ENCODE peak calls at places on chromosomes 13 and 19, in ten cellular contexts. X is CD8-positive, alpha-beta memory T cell; S is tibial artery; O is CD8-positive, alpha-beta T cell; R is tibial nerve; N is thyroid gland; P is IMR-90; J is lower lobe of right lung; Y is left ventricle myocardium inferior; C is mucosa of descending colon. B is an unnamed sample. For H3K4me1, the result is how much of the 10 kb centered on the place peaks cover.

GRCh38 chr19:15439821-15440641 is 9.7 kb downstream of the WIZ start:
- DNase-seq in N (no peak), C (no peak), S (no peak), R (no peak), X (no peak), J (no peak), O (no peak), Y (no peak), P (no peak), B (no peak)

GRCh38 chr19:2239771-2240770 is 3.4 kb downstream of the SF3A2 start:
- DNase-seq in J (no peak), X (peak), O (peak), Y (no peak), P (peak), C (no peak), N (peak), S (no peak), R (no peak), B (no peak)

GRCh38 chr19:48396010-48396870 is 2.8 kb downstream of the GRIN2D start:
- DNase-seq in O (no peak), N (no peak), R (no peak), P (no peak), Y (no peak), X (no peak), C (no peak), S (no peak), J (no peak), B (no peak)

GRCh38 chr19:55027472-55028337 is 10.4 kb downstream of the GP6 start:
- DNase-seq in N (no peak), R (no peak), X (no peak), P (no peak), C (no peak), J (no peak), S (no peak), Y (no peak), O (no peak), B (no peak)

GRCh38 chr13:22454586-22454985 is 726.2 kb upstream of the SGCG start:
- DNase-seq in R (no peak), O (no peak), Y (no peak), S (no peak), C (no peak), P (no peak), N (no peak), X (no peak), J (no peak), B (no peak)

GRCh38 chr19:32174386-32175113 is 170.9 kb upstream of the ZNF507 start:
- DNase-seq in N (no peak), R (no peak), O (no peak), C (no peak), P (no peak), X (no peak), S (no peak), Y (no peak), J (no peak), B (no peak)

GRCh38 chr13:59279024-59279423 is 884.7 kb downstream of the DIAPH3 start:
- DNase-seq in X (no peak), O (no peak), S (no peak), N (no peak), J (no peak), C (no peak), R (no peak), Y (no peak), P (no peak), B (no peak)

GRCh38 chr19:3607398-3608078 is 863 bp upstream of the TBXA2R start:
- DNase-seq in J (peak), N (no peak), X (no peak), Y (peak), P (no peak), O (no peak), R (no peak), S (peak), C (no peak), B (peak)

GRCh38 chr13:64234255-64234654 is 2818.6 kb upstream of the PCDH20 start:
- DNase-seq in O (no peak), P (peak), S (no peak), J (no peak), C (no peak), X (no peak), R (no peak), Y (no peak), N (no peak), B (no peak)

GRCh38 chr19:3573162-3573857 is 566 bp downstream of the HMG20B start:
- DNase-seq in C (peak), N (peak), R (no peak), J (peak), S (peak), O (no peak), P (no peak), Y (no peak), X (no peak), B (peak)

GRCh38 chr13:50592412-50593145 is 250.9 kb downstream of the DLEU7 start:
- DNase-seq in N (no peak), P (peak), S (no peak), Y (no peak), R (no peak), X (no peak), C (no peak), O (no peak), J (no peak), B (no peak)

GRCh38 chr19:49423985-49424303 is 703 bp upstream of the PTH2 start:
- DNase-seq in J (no peak), Y (no peak), S (no peak), C (no peak), X (peak), N (no peak), O (peak), P (no peak), R (no peak), B (no peak)

GRCh38 chr19:29439688-29440550 is 85.9 kb upstream of the VSTM2B start:
- DNase-seq in P (no peak), S (no peak), J (no peak), C (no peak), X (no peak), O (no peak), N (no peak), Y (no peak), R (no peak), B (no peak)

GRCh38 chr13:32261567-32261966 is 53.6 kb downstream of the ZAR1L start:
- DNase-seq in P (peak), S (peak), Y (peak), C (peak), O (no peak), X (no peak), R (peak), J (no peak), N (peak), B (peak)

GRCh38 chr19:20238025-20238623 is 71.1 kb downstream of the ZNF486 start:
- DNase-seq in P (peak), S (peak), C (peak), J (peak), N (peak), O (peak), Y (peak), X (peak), R (peak), B (peak)

GRCh38 chr19:37977992-37978391 is 71.0 kb downstream of the SIPA1L3 start:
- DNase-seq in P (peak), C (no peak), R (no peak), X (no peak), N (peak), O (no peak), Y (no peak), S (peak), J (no peak), B (no peak)

GRCh38 chr19:6667114-6667627 is 2.8 kb downstream of the TNFSF14 start:
- DNase-seq in P (no peak), J (peak), R (no peak), Y (no peak), O (peak), N (no peak), S (no peak), C (no peak), X (peak), B (no peak)

GRCh38 chr13:52794589-52794988 is 53.9 kb downstream of the PCDH8 start:
- DNase-seq in N (no peak), C (no peak), X (no peak), Y (no peak), P (no peak), J (no peak), O (no peak), R (no peak), S (no peak), B (no peak)

GRCh38 chr13:24745861-24746617 is 17.9 kb upstream of the RNF17 start:
- DNase-seq in J (no peak), S (no peak), O (no peak), X (no peak), R (no peak), N (no peak), C (no peak), Y (no peak), P (no peak), B (no peak)

GRCh38 chr13:54859827-54860226 is 1831.2 kb downstream of the OLFM4 start:
- DNase-seq in P (no peak), Y (no peak), N (no peak), X (no peak), R (no peak), C (no peak), O (no peak), J (no peak), S (no peak), B (no peak)

GRCh38 chr19:50909240-50910070 is 1.7 kb downstream of the KLK4 start:
- DNase-seq in N (peak), S (no peak), Y (no peak), C (peak), O (peak), P (no peak), X (no peak), J (peak), R (peak), B (peak)

GRCh38 chr13:87667686-87668085 is 3.5 kb upstream of the SLITRK5 start:
- DNase-seq in N (no peak), Y (no peak), S (no peak), R (no peak), P (no peak), O (no peak), X (no peak), J (no peak), C (no peak), B (no peak)

GRCh38 chr13:41565221-41565620 is 107.9 kb downstream of the RGCC start:
- DNase-seq in J (no peak), S (no peak), R (no peak), C (no peak), X (no peak), N (no peak), O (no peak), P (peak), Y (no peak), B (no peak)

DNA sequence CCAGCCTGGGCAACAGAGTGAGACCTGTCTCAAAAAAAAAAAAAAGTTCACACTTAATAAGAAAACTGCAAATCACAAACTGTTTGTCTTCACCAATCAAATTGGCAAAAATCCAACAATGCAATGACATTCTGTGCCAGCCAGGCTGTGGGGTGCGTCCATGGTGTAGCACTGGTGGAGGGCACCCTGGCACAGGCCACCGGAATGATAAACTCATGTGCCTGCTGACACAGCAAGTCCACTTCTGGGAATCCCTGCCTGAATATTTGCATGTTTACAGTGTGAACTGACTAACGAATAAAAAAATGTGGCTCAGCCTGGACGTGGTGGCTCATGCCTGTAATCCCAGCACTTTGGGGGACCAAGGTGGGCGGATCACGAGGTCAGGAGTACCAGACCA is 1.6 kb upstream of the LRRC25 start:
- DNase-seq in P (peak), X (no peak), O (no peak), J (no peak), C (peak), S (no peak), R (no peak), N (peak), Y (no peak), B (no peak)
- H3K4me1 ChIP-seq in P (under half), X (under half), O (under half), J (under half), C (under half), S (under half), R (under half), N (under half), Y (under half), B (under half)

GRCh38 chr19:18321729-18322091 is 1.2 kb downstream of the LSM4 start:
- DNase-seq in O (no peak), R (no peak), J (no peak), N (no peak), P (peak), X (no peak), Y (no peak), C (no peak), S (no peak), B (no peak)
- H3K4me1 ChIP-seq in O (half or more), R (under half), J (half or more), N (under half), P (under half), X (half or more), Y (half or more), C (half or more), S (under half), B (half or more)

DNA sequence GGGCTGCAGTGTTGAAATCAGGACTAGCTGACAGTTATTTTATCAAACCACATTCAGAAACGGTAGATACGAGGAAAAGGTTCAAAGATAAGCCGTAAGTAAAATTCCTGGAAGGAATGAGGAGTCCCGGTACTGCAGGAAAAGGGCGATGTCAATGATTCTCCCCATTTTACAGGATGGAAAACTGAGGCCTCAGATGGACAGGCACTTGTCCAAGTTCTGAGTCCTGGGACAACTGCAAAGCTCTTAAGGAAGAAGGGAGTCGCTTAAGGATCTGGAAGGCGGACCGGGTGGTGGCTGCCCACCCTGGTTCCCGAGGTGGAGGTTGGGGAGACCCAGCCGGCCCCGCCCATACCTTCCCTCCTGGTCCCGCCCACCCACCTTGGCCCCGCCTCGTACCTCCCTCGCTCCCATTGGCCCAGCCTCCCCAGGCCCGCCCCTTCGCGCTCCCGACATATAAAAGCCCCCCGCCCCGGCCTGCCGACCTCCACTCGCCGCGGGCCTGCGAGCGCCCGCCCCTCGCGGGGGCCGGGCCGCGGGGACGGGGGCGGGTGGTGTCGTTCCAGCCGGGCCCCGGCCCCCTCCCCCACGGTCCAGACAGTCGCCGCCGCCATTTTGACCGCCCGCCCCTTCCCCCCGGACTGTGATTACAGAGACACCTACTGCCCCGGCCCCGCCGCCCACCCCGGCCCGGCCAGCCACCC is 587 bp downstream of the RFX1 start:
- DNase-seq in X (peak), N (peak), P (peak), R (peak), C (peak), Y (peak), O (peak), S (peak), J (peak), B (peak)
- H3K4me1 ChIP-seq in X (under half), N (under half), P (under half), R (under half), C (under half), Y (half or more), O (under half), S (under half), J (under half), B (under half)

GRCh38 chr13:98549006-98549727 is 27.7 kb downstream of the STK24 start:
- DNase-seq in N (no peak), S (peak), P (peak), C (no peak), O (no peak), R (no peak), J (no peak), Y (no peak), X (no peak), B (no peak)
- H3K4me1 ChIP-seq in N (under half), S (half or more), P (under half), C (under half), O (under half), R (under half), J (under half), Y (half or more), X (under half), B (half or more)

DNA sequence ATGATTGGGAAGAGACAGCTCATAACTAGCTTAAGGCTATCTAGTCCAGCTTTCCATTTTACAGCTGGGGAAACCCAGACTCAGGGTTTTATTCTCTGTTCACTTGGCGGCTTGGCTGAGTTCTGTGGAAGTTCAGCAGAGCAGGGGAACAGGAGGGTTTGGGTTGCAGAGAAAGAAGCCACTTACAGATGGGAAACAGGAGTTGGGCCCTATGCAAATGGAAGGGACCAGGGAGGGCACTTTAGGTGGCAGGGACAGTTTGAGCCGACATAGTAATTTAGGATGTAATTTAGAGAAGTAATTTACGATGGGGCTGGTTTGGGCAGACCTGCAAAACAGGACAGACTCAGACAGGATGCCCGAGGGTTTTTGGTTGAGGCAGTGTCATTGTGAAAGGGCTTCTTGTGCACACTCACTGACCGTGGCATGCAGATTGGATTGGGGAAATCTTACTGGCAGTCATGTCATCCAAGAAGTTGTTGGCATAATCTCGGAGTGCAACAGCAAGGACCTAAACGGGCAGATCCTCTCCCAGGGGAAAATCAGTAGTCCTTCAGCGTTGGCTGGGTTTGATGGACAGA is 47.3 kb upstream of the GPR183 start:
- DNase-seq in R (no peak), C (no peak), S (no peak), P (no peak), Y (no peak), X (no peak), N (no peak), J (no peak), O (no peak), B (no peak)
- H3K4me1 ChIP-seq in R (under half), C (under half), S (under half), P (under half), Y (under half), X (half or more), N (under half), J (under half), O (half or more), B (under half)

GRCh38 chr19:46353730-46354528 is 7.0 kb downstream of the PPP5C start:
- DNase-seq in O (no peak), P (no peak), Y (no peak), S (peak), N (no peak), X (no peak), C (no peak), J (no peak), R (no peak), B (peak)
- H3K4me1 ChIP-seq in O (under half), P (under half), Y (half or more), S (under half), N (under half), X (under half), C (under half), J (under half), R (under half), B (under half)

DNA sequence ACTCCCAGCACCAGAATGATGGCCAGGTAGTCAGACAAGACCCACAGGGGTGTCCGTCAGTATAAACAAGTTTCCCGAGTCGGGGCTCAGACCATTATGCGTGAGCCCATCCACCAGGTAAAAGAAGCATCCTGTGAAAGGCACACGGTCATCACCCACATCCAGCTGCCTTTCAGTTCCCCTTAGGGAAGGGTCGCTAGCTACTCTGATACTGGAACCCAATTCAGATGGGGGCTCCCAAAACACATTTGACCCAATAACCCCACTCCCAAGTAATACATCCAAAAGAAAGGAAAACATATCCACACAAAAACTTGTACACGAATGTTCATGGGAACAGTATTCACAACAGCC is 66.8 kb downstream of the STK24 start:
- DNase-seq in S (no peak), P (no peak), R (no peak), J (no peak), C (no peak), N (no peak), Y (no peak), X (no peak), O (no peak), B (no peak)
- H3K4me1 ChIP-seq in S (half or more), P (under half), R (under half), J (half or more), C (half or more), N (under half), Y (half or more), X (half or more), O (under half), B (half or more)